ENCODE peak calls at places on chromosomes 16 and 17, in five cellular contexts. C, L, X, K and V are unnamed samples.

GRCh38 chr16:50947826-50948225 is 203.2 kb downstream of the SALL1 start:
- DNase-seq in C (no peak), L (no peak), X (no peak), K (no peak), V (no peak)

GRCh38 chr17:77145635-77146632 is 5.2 kb downstream of the SEC14L1 start:
- DNase-seq in C (no peak), L (no peak), X (no peak), K (peak; percentile 92), V (peak; percentile 77)

GRCh38 chr16:67029249-67030096 is 524 bp downstream of the CBFB start:
- DNase-seq in C (peak; percentile 67), L (peak; percentile 23), X (peak; percentile 44), K (peak; percentile 61), V (peak; percentile 47)

GRCh38 chr17:39401412-39402278 is at the start of gene FBXL20:
- DNase-seq in C (peak; percentile 92), L (peak; percentile 85), X (peak; percentile 93), K (peak; percentile 86), V (peak; percentile 88)

GRCh38 chr17:67456889-67457288 is 79.8 kb downstream of the PITPNC1 start:
- DNase-seq in C (no peak), L (no peak), X (no peak), K (no peak), V (no peak)

GRCh38 chr16:57607676-57608461 is 20.6 kb upstream of the ADGRG1 start:
- DNase-seq in C (no peak), L (no peak), X (no peak), K (no peak), V (no peak)

GRCh38 chr17:69142473-69142802 is 743 bp upstream of the ABCA6 start:
- DNase-seq in C (no peak), L (no peak), X (no peak), K (peak; percentile 87), V (no peak)

GRCh38 chr16:48383877-48384304 is 1.3 kb downstream of the SIAH1 start:
- DNase-seq in C (peak; percentile 10), L (no peak), X (no peak), K (no peak), V (peak; percentile 36)

GRCh38 chr17:72710185-72710584 is 382.3 kb downstream of the SLC39A11 start:
- DNase-seq in C (no peak), L (no peak), X (no peak), K (no peak), V (no peak)

GRCh38 chr17:41307647-41308046 is 1.5 kb downstream of the KRTAP16-1 start:
- DNase-seq in C (no peak), L (no peak), X (no peak), K (peak; percentile 78), V (no peak)